ENCODE peak calls at places on chromosomes 12 and 14, in five cellular contexts. One of them, this sample, is unnamed.

GRCh38 chr12:5171701-5172100 is 128.0 kb downstream of the KCNA5 start:
- DNase-seq in heart right ventricle: no peak
- DNase-seq in HFFc6: peak
- DNase-seq in lower lobe of right lung: no peak
- DNase-seq in fibroblast of pulmonary artery: peak
- DNase-seq in this sample: peak

GRCh38 chr12:49098035-49098451 is 3.4 kb upstream of the DHH start:
- DNase-seq in HFFc6: peak
- DNase-seq in lower lobe of right lung: peak
- DNase-seq in heart right ventricle: no peak
- DNase-seq in fibroblast of pulmonary artery: peak
- DNase-seq in this sample: peak

GRCh38 chr12:131830335-131831020 is 2.3 kb downstream of the MMP17 start:
- DNase-seq in heart right ventricle: peak
- DNase-seq in HFFc6: peak
- DNase-seq in lower lobe of right lung: peak
- DNase-seq in fibroblast of pulmonary artery: peak
- DNase-seq in this sample: peak

GRCh38 chr14:57960946-57961792 is 95.3 kb upstream of the SLC35F4 start:
- DNase-seq in lower lobe of right lung: no peak
- DNase-seq in fibroblast of pulmonary artery: no peak
- DNase-seq in HFFc6: no peak
- DNase-seq in heart right ventricle: no peak
- DNase-seq in this sample: no peak

GRCh38 chr14:51848120-51848519 is 12.3 kb upstream of the GNG2 start:
- DNase-seq in HFFc6: no peak
- DNase-seq in fibroblast of pulmonary artery: no peak
- DNase-seq in heart right ventricle: no peak
- DNase-seq in lower lobe of right lung: no peak
- DNase-seq in this sample: no peak

GRCh38 chr14:75578786-75579781 is 664 bp downstream of the FLVCR2 start:
- DNase-seq in heart right ventricle: peak
- DNase-seq in lower lobe of right lung: peak
- DNase-seq in HFFc6: peak
- DNase-seq in fibroblast of pulmonary artery: peak
- DNase-seq in this sample: peak

GRCh38 chr12:6575648-6576047 is 7.6 kb upstream of the NOP2 start:
- DNase-seq in lower lobe of right lung: no peak
- DNase-seq in HFFc6: no peak
- DNase-seq in heart right ventricle: no peak
- DNase-seq in fibroblast of pulmonary artery: no peak
- DNase-seq in this sample: no peak

GRCh38 chr14:95507174-95507573 is 9.3 kb downstream of the SYNE3 start:
- DNase-seq in HFFc6: peak
- DNase-seq in lower lobe of right lung: peak
- DNase-seq in fibroblast of pulmonary artery: peak
- DNase-seq in heart right ventricle: peak
- DNase-seq in this sample: no peak

GRCh38 chr12:23204933-23205778 is 580.2 kb downstream of the ETNK1 start:
- DNase-seq in lower lobe of right lung: no peak
- DNase-seq in heart right ventricle: no peak
- DNase-seq in fibroblast of pulmonary artery: peak
- DNase-seq in HFFc6: peak
- DNase-seq in this sample: no peak

GRCh38 chr14:36229262-36229661 is 52.7 kb upstream of the PTCSC3 start:
- DNase-seq in fibroblast of pulmonary artery: no peak
- DNase-seq in HFFc6: no peak
- DNase-seq in lower lobe of right lung: no peak
- DNase-seq in heart right ventricle: no peak
- DNase-seq in this sample: no peak

DNA sequence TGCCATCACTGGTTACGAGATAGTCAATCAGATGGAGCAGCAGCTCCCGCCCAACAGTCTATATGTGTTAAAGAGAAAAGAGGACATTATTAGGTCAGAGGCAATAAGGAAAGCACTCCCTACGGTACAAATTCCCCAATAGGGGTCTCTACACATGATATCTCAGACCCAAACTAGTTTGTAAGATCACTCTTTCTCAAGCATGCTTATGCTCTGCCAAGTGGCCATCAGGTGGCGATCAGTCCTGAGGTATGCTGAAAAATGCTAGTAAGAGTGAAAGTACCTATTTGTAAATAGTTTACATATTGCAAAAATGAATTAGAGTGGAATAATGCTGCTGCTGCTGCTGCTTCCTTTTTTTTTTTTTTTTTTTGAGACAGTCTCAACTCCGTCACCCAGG is 61.1 kb downstream of the CPM start:
- DNase-seq in fibroblast of pulmonary artery: peak
- DNase-seq in heart right ventricle: no peak
- DNase-seq in lower lobe of right lung: no peak
- DNase-seq in HFFc6: no peak
- DNase-seq in this sample: no peak
- TF ChIP-seq CTCF in fibroblast of pulmonary artery: peak
- TF ChIP-seq CTCF in heart right ventricle: no peak
- TF ChIP-seq CTCF in lower lobe of right lung: peak
- TF ChIP-seq CTCF in HFFc6: peak
- TF ChIP-seq CTCF in this sample: peak

GRCh38 chr12:68608191-68608590 is 2.5 kb upstream of the RAP1B start:
- DNase-seq in lower lobe of right lung: no peak
- DNase-seq in heart right ventricle: no peak
- DNase-seq in fibroblast of pulmonary artery: no peak
- DNase-seq in HFFc6: no peak
- DNase-seq in this sample: no peak
- TF ChIP-seq CTCF in lower lobe of right lung: no peak
- TF ChIP-seq CTCF in heart right ventricle: no peak
- TF ChIP-seq CTCF in fibroblast of pulmonary artery: no peak
- TF ChIP-seq CTCF in HFFc6: no peak
- TF ChIP-seq CTCF in this sample: no peak

GRCh38 chr12:15709524-15709923 is 79.7 kb downstream of the EPS8 start:
- DNase-seq in heart right ventricle: no peak
- DNase-seq in HFFc6: no peak
- DNase-seq in lower lobe of right lung: no peak
- DNase-seq in fibroblast of pulmonary artery: no peak
- DNase-seq in this sample: no peak

GRCh38 chr12:15705606-15706005 is 83.6 kb downstream of the EPS8 start:
- DNase-seq in heart right ventricle: no peak
- DNase-seq in lower lobe of right lung: no peak
- DNase-seq in fibroblast of pulmonary artery: peak
- DNase-seq in HFFc6: no peak
- DNase-seq in this sample: no peak

GRCh38 chr12:15708396-15709070 is 80.7 kb downstream of the EPS8 start:
- DNase-seq in heart right ventricle: no peak
- DNase-seq in lower lobe of right lung: no peak
- DNase-seq in fibroblast of pulmonary artery: no peak
- DNase-seq in HFFc6: no peak
- DNase-seq in this sample: no peak

GRCh38 chr12:15706010-15706676 is 83.0 kb downstream of the EPS8 start:
- DNase-seq in HFFc6: no peak
- DNase-seq in lower lobe of right lung: peak
- DNase-seq in fibroblast of pulmonary artery: no peak
- DNase-seq in heart right ventricle: no peak
- DNase-seq in this sample: no peak

DNA sequence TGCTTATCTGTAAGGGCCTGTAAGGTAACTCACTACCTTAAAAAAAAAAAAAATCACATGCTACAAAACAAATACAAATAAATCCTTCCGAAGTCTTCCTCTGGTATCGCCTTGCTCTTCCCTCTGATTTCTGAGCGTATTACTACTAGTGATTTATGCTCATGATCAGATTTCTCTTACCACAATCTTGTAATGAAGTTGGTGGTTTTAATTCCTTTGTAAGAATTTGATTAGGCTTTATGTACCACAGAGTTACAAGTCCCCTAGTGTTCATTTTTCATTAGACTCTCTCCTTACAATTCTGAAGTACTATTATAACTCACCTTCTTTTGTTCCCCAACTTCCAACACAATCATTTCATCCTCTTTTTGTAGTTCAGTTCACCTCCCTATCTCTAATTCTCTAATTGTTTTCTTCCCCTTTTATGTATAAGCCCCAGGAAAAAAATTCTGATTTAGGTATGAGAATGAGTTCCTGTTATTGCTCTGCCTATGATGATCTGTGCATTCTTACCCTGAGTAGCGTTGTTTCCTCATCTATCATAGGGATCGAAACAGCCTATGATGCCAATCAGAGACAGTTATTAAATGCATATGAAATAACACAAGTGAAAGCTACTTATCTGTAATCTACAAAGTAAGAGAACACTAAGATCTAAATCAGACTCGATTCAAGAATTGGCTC is 81.5 kb downstream of the EPS8 start:
- DNase-seq in heart right ventricle: no peak
- DNase-seq in HFFc6: no peak
- DNase-seq in lower lobe of right lung: no peak
- DNase-seq in fibroblast of pulmonary artery: no peak
- DNase-seq in this sample: no peak
- TF ChIP-seq CTCF in heart right ventricle: no peak
- TF ChIP-seq CTCF in HFFc6: no peak
- TF ChIP-seq CTCF in lower lobe of right lung: no peak
- TF ChIP-seq CTCF in fibroblast of pulmonary artery: no peak
- TF ChIP-seq CTCF in this sample: no peak

GRCh38 chr12:2625267-2625666 is 169.5 kb upstream of the FKBP4 start:
- DNase-seq in fibroblast of pulmonary artery: no peak
- DNase-seq in lower lobe of right lung: no peak
- DNase-seq in HFFc6: no peak
- DNase-seq in heart right ventricle: no peak
- DNase-seq in this sample: no peak

GRCh38 chr12:2629051-2629450 is 165.7 kb upstream of the FKBP4 start:
- DNase-seq in fibroblast of pulmonary artery: no peak
- DNase-seq in heart right ventricle: no peak
- DNase-seq in lower lobe of right lung: no peak
- DNase-seq in HFFc6: no peak
- DNase-seq in this sample: no peak

GRCh38 chr12:2628401-2628800 is 166.4 kb upstream of the FKBP4 start:
- DNase-seq in HFFc6: no peak
- DNase-seq in heart right ventricle: no peak
- DNase-seq in lower lobe of right lung: no peak
- DNase-seq in fibroblast of pulmonary artery: no peak
- DNase-seq in this sample: no peak

GRCh38 chr12:2624543-2625266 is 170.1 kb upstream of the FKBP4 start:
- DNase-seq in heart right ventricle: no peak
- DNase-seq in lower lobe of right lung: no peak
- DNase-seq in HFFc6: peak
- DNase-seq in fibroblast of pulmonary artery: no peak
- DNase-seq in this sample: no peak

GRCh38 chr12:2627343-2628191 is 167.2 kb upstream of the FKBP4 start:
- DNase-seq in heart right ventricle: no peak
- DNase-seq in fibroblast of pulmonary artery: no peak
- DNase-seq in HFFc6: no peak
- DNase-seq in lower lobe of right lung: no peak
- DNase-seq in this sample: no peak
- TF ChIP-seq CTCF in heart right ventricle: no peak
- TF ChIP-seq CTCF in fibroblast of pulmonary artery: no peak
- TF ChIP-seq CTCF in HFFc6: no peak
- TF ChIP-seq CTCF in lower lobe of right lung: no peak
- TF ChIP-seq CTCF in this sample: no peak

GRCh38 chr12:51025748-51026654 is at the start of gene SLC11A2:
- DNase-seq in heart right ventricle: peak
- DNase-seq in lower lobe of right lung: peak
- DNase-seq in fibroblast of pulmonary artery: peak
- DNase-seq in HFFc6: peak
- DNase-seq in this sample: peak
- TF ChIP-seq CTCF in heart right ventricle: peak
- TF ChIP-seq CTCF in lower lobe of right lung: peak
- TF ChIP-seq CTCF in fibroblast of pulmonary artery: no peak
- TF ChIP-seq CTCF in HFFc6: peak
- TF ChIP-seq CTCF in this sample: no peak

DNA sequence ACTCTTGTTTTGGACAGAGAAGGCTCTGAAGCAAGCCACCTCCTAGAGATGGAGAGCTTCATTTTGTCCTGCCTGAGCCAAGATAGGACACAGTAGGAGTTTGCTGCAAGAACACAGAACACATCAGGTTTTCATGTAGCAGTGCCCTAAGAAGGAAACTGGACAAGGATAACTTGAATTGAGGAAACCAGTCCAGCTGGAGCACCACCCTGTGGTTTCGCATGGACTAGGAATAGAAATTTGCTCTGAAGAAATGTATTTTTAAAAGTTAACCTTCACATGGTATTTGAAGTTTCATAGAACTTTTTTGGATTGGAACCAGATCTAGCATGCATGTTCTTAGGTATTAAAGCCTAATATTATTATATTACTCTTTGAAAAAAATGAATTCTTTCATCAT is 68.8 kb downstream of the RERG start:
- DNase-seq in heart right ventricle: no peak
- DNase-seq in lower lobe of right lung: no peak
- DNase-seq in fibroblast of pulmonary artery: peak
- DNase-seq in HFFc6: no peak
- DNase-seq in this sample: no peak
- TF ChIP-seq CTCF in heart right ventricle: peak
- TF ChIP-seq CTCF in lower lobe of right lung: peak
- TF ChIP-seq CTCF in fibroblast of pulmonary artery: peak
- TF ChIP-seq CTCF in HFFc6: no peak
- TF ChIP-seq CTCF in this sample: peak

DNA sequence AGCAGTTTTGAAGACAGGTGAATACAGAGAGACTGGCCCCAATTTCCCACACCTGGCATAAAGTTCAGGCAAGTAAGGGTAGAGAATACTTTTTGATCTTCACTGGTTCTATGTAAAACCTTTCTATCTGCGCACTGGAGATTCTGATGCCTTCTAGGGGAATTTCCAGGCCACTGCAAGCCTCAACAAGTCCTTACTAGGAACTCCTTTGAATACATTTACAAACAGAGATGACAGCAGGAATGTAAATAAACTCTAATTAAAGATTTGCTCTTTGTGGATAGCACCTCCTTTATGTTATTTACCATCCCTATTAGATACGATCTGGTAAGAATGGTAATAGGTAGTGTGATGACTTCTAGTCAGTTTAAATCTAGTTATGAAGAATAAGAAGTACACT is 69.2 kb downstream of the NTN4 start:
- DNase-seq in fibroblast of pulmonary artery: no peak
- DNase-seq in heart right ventricle: no peak
- DNase-seq in lower lobe of right lung: no peak
- DNase-seq in HFFc6: peak
- DNase-seq in this sample: no peak
- TF ChIP-seq CTCF in fibroblast of pulmonary artery: no peak
- TF ChIP-seq CTCF in heart right ventricle: peak
- TF ChIP-seq CTCF in lower lobe of right lung: no peak
- TF ChIP-seq CTCF in HFFc6: peak
- TF ChIP-seq CTCF in this sample: peak

This sample was measured in progenitor cell of endocrine pancreas.